ENCODE peak calls at places on chromosomes 4 and X, in seven cellular contexts. X is activated CD4-positive, alpha-beta T cell treated with anti-CD3 and anti-CD28 coated beads, Interleukin-2, amount 10 ng/mL, durations not matched to agents 7 days and 5 days; A is activated CD8-positive, alpha-beta memory T cell treated with anti-CD3 and anti-CD28 coated beads for 1 hour; Z is NCI-H2081; D is SIG-M5; J is bronchial epithelial cell; R is fibroblast of the conjunctiva. O is an unnamed sample.

GRCh38 chr4:74016068-74016467 is 17.6 kb upstream of the CXCL5 start:
- DNase-seq in J (peak; percentile 88), A (no peak), R (no peak), X (peak; percentile 12), D (no peak), Z (no peak), O (no peak)

GRCh38 chrX:125436855-125437254 is 117.2 kb downstream of the TEX13C start:
- DNase-seq in X (no peak), Z (no peak), J (peak; percentile 3), D (no peak), A (no peak), R (no peak), O (no peak)

GRCh38 chrX:153456161-153456560 is 10.3 kb upstream of the TREX2 start:
- DNase-seq in A (no peak), R (no peak), J (no peak), X (no peak), Z (no peak), D (no peak), O (peak; percentile 68)

GRCh38 chr4:929970-930625 is 2.0 kb downstream of the GAK start:
- DNase-seq in J (peak; percentile 13), A (no peak), X (peak; percentile 19), D (no peak), R (no peak), Z (no peak), O (no peak)

GRCh38 chr4:7904942-7905341 is 34.7 kb downstream of the AFAP1 start:
- DNase-seq in D (no peak), Z (no peak), R (peak; percentile 96), A (no peak), X (no peak), J (peak; percentile 37), O (no peak)

GRCh38 chr4:98564847-98565246 is 93.6 kb downstream of the TSPAN5 start:
- DNase-seq in A (no peak), R (no peak), Z (no peak), X (no peak), D (no peak), J (no peak), O (no peak)

GRCh38 chr4:28686618-28687017 is 1826.0 kb downstream of the STIM2 start:
- DNase-seq in Z (peak; percentile 38), R (no peak), D (no peak), A (no peak), J (peak; percentile 28), X (no peak), O (peak; percentile 36)

GRCh38 chr4:76755756-76756155 is 142.2 kb downstream of the SOWAHB start:
- DNase-seq in R (no peak), J (no peak), X (no peak), D (no peak), A (no peak), Z (no peak), O (no peak)

GRCh38 chrX:14939644-14940043 is 66.4 kb downstream of the MOSPD2 start:
- DNase-seq in R (no peak), X (no peak), A (no peak), D (no peak), Z (no peak), J (no peak), O (no peak)

GRCh38 chr4:123354701-123355100 is 41.9 kb upstream of the SPRY1 start:
- DNase-seq in A (no peak), D (no peak), J (no peak), R (no peak), X (no peak), Z (no peak), O (no peak)

GRCh38 chr4:8006471-8006870 is 66.8 kb upstream of the AFAP1 start:
- DNase-seq in A (no peak), R (no peak), X (no peak), J (no peak), Z (no peak), D (no peak), O (no peak)

GRCh38 chr4:37780444-37781133 is 45.9 kb upstream of the PGM2 start:
- DNase-seq in Z (no peak), D (no peak), R (peak; percentile 8), X (peak; percentile 77), J (peak; percentile 31), A (peak; percentile 17), O (peak; percentile 39)

GRCh38 chr4:111696505-111696904 is 448.7 kb upstream of the FAM241A start:
- DNase-seq in A (no peak), D (no peak), Z (no peak), J (no peak), R (no peak), X (no peak), O (no peak)

GRCh38 chr4:156298230-156298629 is 344.6 kb upstream of the CTSO start:
- DNase-seq in J (peak; percentile 34), Z (peak; percentile 26), X (no peak), R (peak; percentile 70), A (no peak), D (no peak), O (peak; percentile 30)

GRCh38 chr4:134388351-134388750 is 186.8 kb upstream of the PABPC4L start:
- DNase-seq in D (no peak), R (no peak), X (no peak), A (no peak), J (no peak), Z (no peak), O (no peak)

GRCh38 chr4:141569141-141569540 is 67.2 kb upstream of the IL15 start:
- DNase-seq in X (no peak), D (no peak), J (no peak), A (no peak), R (no peak), Z (no peak), O (no peak)